ENCODE peak calls at places on chromosomes 3 and 15, in four cellular contexts. S is HepG2, F is H1, L is endothelial cell of umbilical vein. C is an unnamed sample.

GRCh38 chr15:60343221-60343970 is 54.4 kb downstream of the ANXA2 start:
- DNase-seq in S (no peak), F (no peak), L (no peak), C (no peak)

GRCh38 chr3:195892355-195893120 is 15.8 kb downstream of the TNK2 start:
- DNase-seq in S (peak; percentile 45), F (no peak), L (peak; percentile 64), C (peak; percentile 51)

GRCh38 chr15:99983171-99983891 is 250.1 kb upstream of the LYSMD4 start:
- DNase-seq in S (no peak), F (peak; percentile 38), L (no peak), C (no peak)

GRCh38 chr3:43215684-43216336 is 70.5 kb upstream of the SNRK start:
- DNase-seq in S (no peak), F (no peak), L (no peak), C (no peak)

GRCh38 chr3:122793568-122794416 is at the start of gene HSPBAP1:
- DNase-seq in S (peak; percentile 84), F (peak; percentile 94), L (peak; percentile 96), C (peak; percentile 90)

GRCh38 chr15:81653259-81653658 is 279.2 kb upstream of the TMC3 start:
- DNase-seq in S (no peak), F (no peak), L (no peak), C (no peak)

GRCh38 chr3:171770689-171771620 is 39.3 kb downstream of the PLD1 start:
- DNase-seq in S (peak; percentile 68), F (no peak), L (peak; percentile 93), C (peak; percentile 72)

GRCh38 chr3:114067804-114068203 is 11.3 kb downstream of the QTRT2 start:
- DNase-seq in S (no peak), F (no peak), L (no peak), C (no peak)

GRCh38 chr3:49415931-49416601 is 3.8 kb downstream of the TCTA start:
- DNase-seq in S (no peak), F (no peak), L (no peak), C (no peak)

GRCh38 chr3:126126811-126127431 is 43.0 kb upstream of the SLC41A3 start:
- DNase-seq in S (no peak), F (no peak), L (no peak), C (no peak)

GRCh38 chr3:122055215-122055614 is at the start of gene CD86:
- DNase-seq in S (no peak), F (no peak), L (no peak), C (no peak)

GRCh38 chr15:35013370-35013769 is 25.3 kb upstream of the ZNF770 start:
- DNase-seq in S (no peak), F (no peak), L (no peak), C (no peak)

GRCh38 chr3:98645039-98645438 is 51.6 kb upstream of the CPOX start:
- DNase-seq in S (no peak), F (no peak), L (no peak), C (no peak)

GRCh38 chr3:70754314-70754713 is 441.9 kb upstream of the MDFIC2 start:
- DNase-seq in S (no peak), F (no peak), L (no peak), C (no peak)

GRCh38 chr15:48186271-48186670 is 5.2 kb upstream of the CTXN2 start:
- DNase-seq in S (no peak), F (no peak), L (no peak), C (no peak)

GRCh38 chr3:54122802-54123537 is 618 bp downstream of the CACNA2D3 start:
- DNase-seq in S (no peak), F (no peak), L (no peak), C (no peak)

GRCh38 chr3:77530870-77531269 is 491.0 kb downstream of the ROBO2 start:
- DNase-seq in S (no peak), F (no peak), L (no peak), C (no peak)

GRCh38 chr3:86869536-86869935 is 121.4 kb downstream of the VGLL3 start:
- DNase-seq in S (no peak), F (no peak), L (no peak), C (no peak)

GRCh38 chr3:127799476-127800222 is 22.7 kb downstream of the MGLL start:
- DNase-seq in S (no peak), F (no peak), L (peak; percentile 93), C (no peak)

GRCh38 chr3:168034152-168034928 is 61.4 kb downstream of the GOLIM4 start:
- DNase-seq in S (no peak), F (no peak), L (no peak), C (peak; percentile 64)

GRCh38 chr3:10648181-10648580 is 142.8 kb upstream of the ATP2B2 start:
- DNase-seq in S (no peak), F (no peak), L (no peak), C (no peak)

GRCh38 chr15:78540955-78541743 is 905 bp downstream of the PSMA4 start:
- DNase-seq in S (no peak), F (no peak), L (no peak), C (no peak)

GRCh38 chr3:6861331-6861988 is 545 bp downstream of the GRM7 start:
- DNase-seq in S (no peak), F (no peak), L (no peak), C (no peak)

GRCh38 chr3:129697229-129697970 is 90.9 kb upstream of the PLXND1 start:
- DNase-seq in S (no peak), F (no peak), L (no peak), C (no peak)

GRCh38 chr3:45946307-45946706 is 3.0 kb downstream of the CXCR6 start:
- DNase-seq in S (no peak), F (no peak), L (no peak), C (no peak)

GRCh38 chr3:32821686-32822296 is 4.0 kb downstream of the TRIM71 start:
- DNase-seq in S (no peak), F (no peak), L (no peak), C (peak; percentile 11)

GRCh38 chr3:15638193-15638890 is 36.8 kb downstream of the BTD start:
- DNase-seq in S (no peak), F (no peak), L (peak; percentile 17), C (no peak)

GRCh38 chr3:171018151-171018935 is 8.2 kb downstream of the SLC2A2 start:
- DNase-seq in S (no peak), F (no peak), L (no peak), C (no peak)

GRCh38 chr15:39588531-39589192 is 7.8 kb downstream of the THBS1 start:
- DNase-seq in S (no peak), F (no peak), L (peak; percentile 66), C (no peak)

GRCh38 chr3:24678441-24678865 is 183.8 kb upstream of the THRB start:
- DNase-seq in S (no peak), F (no peak), L (no peak), C (no peak)

GRCh38 chr3:197344582-197345318 is 46.3 kb upstream of the DLG1 start:
- DNase-seq in S (no peak), F (no peak), L (no peak), C (no peak)
- TF ChIP-seq JUN in S (no peak), F (no peak), L (no peak), C (no peak)

DNA sequence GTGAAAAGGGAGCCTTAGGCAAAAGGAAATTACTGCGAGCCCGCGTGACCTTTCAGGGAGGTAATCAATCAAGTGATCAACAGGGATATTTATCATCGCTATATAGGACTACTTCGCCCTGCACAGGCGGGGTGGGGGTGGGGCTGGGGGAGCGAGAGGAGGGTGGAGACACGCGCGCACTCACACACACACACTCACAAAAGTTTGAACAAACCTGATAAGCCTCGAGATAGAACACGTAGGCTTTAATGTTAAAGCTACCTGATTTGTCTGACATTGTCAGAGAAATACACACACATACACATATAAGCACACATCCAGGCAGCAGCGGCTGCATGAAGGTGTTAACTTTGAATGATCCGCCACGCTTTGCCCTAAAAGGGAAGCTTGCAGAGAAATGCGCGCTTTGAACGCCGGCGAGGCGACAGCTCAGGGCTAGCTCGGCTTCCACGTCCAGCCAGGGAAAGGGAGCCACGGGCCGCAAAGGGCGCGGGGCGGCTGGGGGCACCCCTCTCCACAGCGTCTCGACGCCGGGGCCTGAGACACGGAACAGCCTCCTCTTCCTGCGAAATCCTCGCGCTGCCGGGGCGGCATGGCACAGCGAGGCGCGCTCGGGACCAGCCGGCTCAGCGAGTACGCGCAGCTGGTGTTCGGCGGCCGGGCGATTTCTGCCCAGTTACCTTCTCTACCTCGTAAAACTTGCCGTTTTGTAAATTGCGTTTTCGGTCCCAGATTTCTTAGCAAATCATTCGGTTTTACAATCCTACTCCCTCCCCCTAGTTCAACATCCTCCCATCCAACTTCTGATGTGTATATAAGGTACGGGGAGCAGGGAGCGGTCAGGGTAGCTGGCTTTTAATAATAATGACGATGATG is 4.8 kb upstream of the MECOM start:
- DNase-seq in S (no peak), F (no peak), L (peak; percentile 79), C (no peak)
- TF ChIP-seq EZH2 in S (peak; percentile 68), F (peak; percentile 86), L (no peak), C (no peak)

GRCh38 chr15:70094690-70095311 is 2.9 kb downstream of the TLE3 start:
- DNase-seq in S (peak; percentile 47), F (no peak), L (peak; percentile 25), C (no peak)
- TF ChIP-seq JUN in S (no peak), F (no peak), L (no peak), C (no peak)

GRCh38 chr15:57376695-57377477 is 581 bp downstream of the CGNL1 start:
- DNase-seq in S (peak; percentile 66), F (no peak), L (peak; percentile 39), C (no peak)

GRCh38 chr15:57377478-57377847 is 1.2 kb downstream of the CGNL1 start:
- DNase-seq in S (no peak), F (no peak), L (peak; percentile 41), C (no peak)

GRCh38 chr15:57373251-57373881 is 2.9 kb upstream of the CGNL1 start:
- DNase-seq in S (no peak), F (no peak), L (no peak), C (no peak)

GRCh38 chr15:57373882-57374276 is 2.4 kb upstream of the CGNL1 start:
- DNase-seq in S (no peak), F (no peak), L (no peak), C (no peak)

GRCh38 chr15:57375827-57376694 is at the start of gene CGNL1:
- DNase-seq in S (peak; percentile 14), F (no peak), L (peak; percentile 49), C (peak; percentile 59)
- TF ChIP-seq EZH2 in S (no peak), F (no peak), L (no peak), C (no peak)